ENCODE peak calls at places on chromosome 15, in five cellular contexts. V is fibroblast of pulmonary artery, D is endothelial cell, X is fibroblast of lung, F is glutamatergic neuron. P is an unnamed sample.

GRCh38 chr15:39919396-39919739 is 698 bp downstream of the GPR176 start:
- DNase-seq in F (no peak), X (no peak), V (no peak), D (peak), P (no peak)

GRCh38 chr15:93209690-93210425 is 120.8 kb upstream of the RGMA start:
- DNase-seq in V (no peak), F (no peak), D (no peak), X (peak), P (no peak)

GRCh38 chr15:97984157-97984556 is 23.7 kb downstream of the ARRDC4 start:
- DNase-seq in D (no peak), X (no peak), F (no peak), V (no peak), P (no peak)

GRCh38 chr15:40787344-40787841 is 17.6 kb downstream of the C15orf62 start:
- DNase-seq in F (no peak), D (no peak), V (peak), X (peak), P (no peak)

GRCh38 chr15:78624651-78625590 is 4.1 kb upstream of the CHRNA3 start:
- DNase-seq in F (no peak), X (no peak), V (no peak), D (no peak), P (no peak)

GRCh38 chr15:38193496-38193895 is 59.1 kb upstream of the SPRED1 start:
- DNase-seq in D (no peak), F (no peak), X (peak), V (no peak), P (no peak)

GRCh38 chr15:70504305-70504951 is 258.9 kb downstream of the UACA start:
- DNase-seq in F (no peak), D (no peak), X (peak), V (peak), P (peak)

GRCh38 chr15:48579945-48580671 is 65.4 kb downstream of the FBN1 start:
- DNase-seq in X (no peak), V (peak), F (no peak), D (no peak), P (no peak)

GRCh38 chr15:75167588-75168076 is 34.0 kb upstream of the C15orf39 start:
- DNase-seq in X (peak), V (peak), F (no peak), D (no peak), P (no peak)

GRCh38 chr15:81092559-81092902 is 41.5 kb upstream of the CFAP161 start:
- DNase-seq in X (no peak), F (no peak), V (no peak), D (no peak), P (no peak)

GRCh38 chr15:28964098-28964497 is 78.3 kb downstream of the APBA2 start:
- DNase-seq in F (no peak), X (no peak), D (no peak), V (no peak), P (no peak)

GRCh38 chr15:94186770-94187331 is 44.5 kb upstream of the MCTP2 start:
- DNase-seq in X (no peak), F (no peak), V (no peak), D (no peak), P (no peak)

GRCh38 chr15:75081150-75081549 is 57.8 kb downstream of the PPCDC start:
- DNase-seq in F (no peak), V (no peak), D (no peak), X (no peak), P (no peak)

GRCh38 chr15:96073908-96074307 is 256.6 kb upstream of the NR2F2 start:
- DNase-seq in X (no peak), F (no peak), D (no peak), V (no peak), P (no peak)

GRCh38 chr15:70351391-70351790 is 253.7 kb upstream of the TLE3 start:
- DNase-seq in V (no peak), X (no peak), F (no peak), D (no peak), P (no peak)

GRCh38 chr15:93265046-93265658 is 176.1 kb upstream of the RGMA start:
- DNase-seq in F (no peak), D (no peak), X (peak), V (no peak), P (no peak)

GRCh38 chr15:48059786-48060185 is 61.0 kb upstream of the SLC24A5 start:
- DNase-seq in V (peak), X (peak), D (no peak), F (no peak), P (no peak)

GRCh38 chr15:49042165-49042564 is 4.1 kb downstream of the SECISBP2L start:
- DNase-seq in V (no peak), D (no peak), X (no peak), F (no peak), P (no peak)

GRCh38 chr15:80264031-80264430 is 12.0 kb upstream of the CTXND1 start:
- DNase-seq in F (no peak), D (no peak), V (peak), X (peak), P (no peak)

GRCh38 chr15:71973366-71973765 is 144.6 kb downstream of the MYO9A start:
- DNase-seq in V (no peak), X (no peak), D (no peak), F (no peak), P (no peak)

GRCh38 chr15:93033434-93034045 is 55.5 kb downstream of the RGMA start:
- DNase-seq in V (no peak), F (no peak), D (no peak), X (no peak), P (no peak)

GRCh38 chr15:60389261-60390077 is 8.3 kb downstream of the ANXA2 start:
- DNase-seq in X (peak), D (no peak), F (no peak), V (no peak), P (no peak)

GRCh38 chr15:79923068-79923514 is 26.3 kb upstream of the MTHFS start:
- DNase-seq in F (peak), X (peak), D (peak), V (peak), P (no peak)

GRCh38 chr15:90871097-90871715 is 2.8 kb downstream of the FURIN start:
- DNase-seq in X (peak), V (no peak), D (peak), F (no peak), P (peak)

GRCh38 chr15:51135276-51135675 is 40.6 kb upstream of the TNFAIP8L3 start:
- DNase-seq in X (peak), V (no peak), F (no peak), D (no peak), P (no peak)

GRCh38 chr15:72968531-72968922 is 83.7 kb upstream of the NEO1 start:
- DNase-seq in D (no peak), X (no peak), F (no peak), V (peak), P (no peak)

GRCh38 chr15:85582076-85582718 is 201.8 kb downstream of the AKAP13 start:
- DNase-seq in F (no peak), X (peak), V (peak), D (no peak), P (no peak)

GRCh38 chr15:28892789-28893610 is 7.2 kb downstream of the APBA2 start:
- DNase-seq in F (no peak), V (peak), X (peak), D (no peak), P (peak)

GRCh38 chr15:70629735-70630273 is 133.6 kb downstream of the UACA start:
- DNase-seq in V (no peak), X (no peak), F (no peak), D (no peak), P (no peak)

GRCh38 chr15:73697033-73697467 is 12.9 kb downstream of the CD276 start:
- DNase-seq in D (peak), X (peak), F (peak), V (peak), P (peak)

GRCh38 chr15:96347181-96348111 is 16.9 kb downstream of the NR2F2 start:
- DNase-seq in V (peak), F (peak), D (no peak), X (peak), P (no peak)

GRCh38 chr15:58793862-58794261 is 22.8 kb downstream of the MINDY2 start:
- DNase-seq in F (no peak), X (peak), V (peak), D (no peak), P (no peak)

GRCh38 chr15:89666858-89667705 is 11.8 kb upstream of the KIF7 start:
- DNase-seq in X (no peak), V (no peak), F (no peak), D (no peak), P (no peak)

GRCh38 chr15:89666147-89666857 is 11.0 kb upstream of the KIF7 start:
- DNase-seq in V (no peak), F (no peak), D (no peak), X (no peak), P (no peak)

GRCh38 chr15:89664441-89664840 is 9.2 kb upstream of the KIF7 start:
- DNase-seq in F (no peak), X (no peak), D (no peak), V (no peak), P (no peak)

GRCh38 chr15:89664951-89665350 is 9.7 kb upstream of the KIF7 start:
- DNase-seq in F (no peak), D (no peak), X (no peak), V (no peak), P (no peak)

GRCh38 chr15:89665449-89666146 is 10.3 kb upstream of the KIF7 start:
- DNase-seq in D (peak), X (peak), V (peak), F (peak), P (no peak)
- TF ChIP-seq CTCF in D (no peak), X (no peak), V (no peak), F (no peak), P (no peak)

DNA sequence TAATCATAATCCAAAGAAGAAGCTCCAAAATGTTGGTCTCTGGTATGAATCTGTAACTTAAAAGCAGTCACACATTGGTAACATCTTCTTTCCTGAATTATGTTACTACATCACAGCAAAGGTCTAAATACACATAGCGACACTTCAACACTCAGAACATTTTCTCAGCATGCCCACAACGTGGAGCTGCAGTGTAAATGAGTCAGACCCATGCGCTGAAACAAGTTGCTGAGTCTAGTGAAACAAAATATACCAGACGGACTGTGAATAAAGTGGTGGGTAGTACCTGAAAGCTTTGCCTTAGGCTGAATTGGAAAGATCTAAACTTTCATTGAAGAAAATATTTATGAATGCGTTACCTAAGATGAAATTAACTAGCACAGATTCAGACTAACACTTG is 33.2 kb upstream of the GOLGA8B start:
- DNase-seq in D (no peak), X (peak), F (no peak), V (peak), P (no peak)
- TF ChIP-seq CTCF in D (no peak), X (no peak), F (no peak), V (peak), P (peak)

GRCh38 chr15:100650685-100651084 is 48.3 kb downstream of the ASB7 start:
- DNase-seq in F (no peak), D (no peak), X (no peak), V (no peak), P (no peak)
- TF ChIP-seq CTCF in F (no peak), D (no peak), X (no peak), V (no peak), P (peak)

GRCh38 chr15:83653639-83654378 is at the start of gene ADAMTSL3:
- DNase-seq in V (peak), X (peak), F (peak), D (peak), P (no peak)
- TF ChIP-seq CTCF in V (no peak), X (no peak), F (no peak), D (no peak), P (no peak)

DNA sequence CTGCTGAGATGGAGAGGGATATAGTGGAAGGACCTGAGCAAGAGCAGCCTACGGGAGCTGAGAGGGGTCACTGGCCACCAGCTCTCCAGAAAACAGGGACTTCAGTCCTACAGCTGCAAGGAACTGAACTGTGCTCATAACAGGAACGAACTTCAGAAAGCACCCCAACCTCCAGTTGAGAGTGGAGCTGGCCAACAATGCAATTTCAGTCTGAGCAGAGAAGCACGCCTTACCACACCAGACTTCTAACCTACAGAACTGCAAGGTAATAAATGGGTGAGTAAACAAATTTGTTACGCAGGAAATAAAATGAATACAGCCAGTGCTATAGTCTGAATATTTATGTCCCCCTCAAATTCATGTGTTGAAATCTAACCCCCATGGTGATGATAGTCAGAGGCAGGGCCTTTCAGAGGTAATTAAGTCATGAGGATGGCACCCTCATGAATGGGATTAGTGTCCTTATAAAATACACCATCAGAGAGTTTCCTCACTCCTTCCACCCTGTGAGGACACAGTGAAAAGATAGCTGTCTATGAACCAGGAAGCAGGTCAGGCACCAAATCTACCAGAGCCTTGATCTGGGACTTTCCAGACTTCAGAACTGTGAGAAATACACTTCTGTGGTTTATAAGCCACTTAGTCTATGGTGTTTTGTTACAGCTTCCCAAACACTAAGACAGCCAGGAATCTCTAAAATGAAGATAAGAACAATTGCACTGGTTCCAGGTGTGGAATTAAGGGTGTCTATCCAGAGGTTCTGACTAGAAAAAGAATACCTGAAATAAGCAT is 58.6 kb downstream of the SYNM start:
- DNase-seq in D (no peak), X (peak), F (no peak), V (no peak), P (no peak)
- TF ChIP-seq CTCF in D (no peak), X (no peak), F (no peak), V (no peak), P (no peak)

GRCh38 chr15:52679232-52680040 is at the start of gene ATOSA:
- DNase-seq in V (peak), F (peak), D (peak), X (peak), P (peak)

GRCh38 chr15:52678468-52679231 is 538 bp downstream of the ATOSA start:
- DNase-seq in D (peak), X (peak), F (peak), V (peak), P (peak)

GRCh38 chr15:52677593-52677992 is 1.6 kb downstream of the ATOSA start:
- DNase-seq in F (no peak), V (no peak), X (no peak), D (no peak), P (no peak)

GRCh38 chr15:52680041-52680391 is 828 bp upstream of the ATOSA start:
- DNase-seq in D (no peak), X (peak), F (no peak), V (peak), P (no peak)

DNA sequence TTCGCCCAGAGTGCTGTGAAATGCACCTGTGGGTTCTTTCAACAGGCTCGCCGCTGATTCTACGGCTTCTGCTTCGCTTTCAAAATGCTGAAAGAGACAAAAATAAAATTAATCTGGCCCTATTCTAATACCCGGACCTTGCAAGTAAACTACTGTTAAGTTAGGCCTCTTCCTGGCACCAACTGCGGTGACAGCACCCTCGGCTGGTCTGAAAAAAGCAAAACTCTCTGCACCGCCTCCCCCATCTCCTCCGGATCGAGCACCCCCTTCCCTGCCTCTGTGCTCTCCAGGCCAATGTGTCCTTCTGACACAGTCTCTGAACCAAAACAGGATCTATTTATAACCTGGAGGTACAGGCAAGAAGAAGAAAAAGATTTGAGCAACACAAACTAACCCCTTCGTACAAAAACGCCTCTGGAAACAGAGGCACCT is 1.1 kb downstream of the ATOSA start:
- DNase-seq in F (peak), V (peak), X (peak), D (peak), P (no peak)
- TF ChIP-seq CTCF in F (no peak), V (peak), X (no peak), D (no peak), P (peak)

DNA sequence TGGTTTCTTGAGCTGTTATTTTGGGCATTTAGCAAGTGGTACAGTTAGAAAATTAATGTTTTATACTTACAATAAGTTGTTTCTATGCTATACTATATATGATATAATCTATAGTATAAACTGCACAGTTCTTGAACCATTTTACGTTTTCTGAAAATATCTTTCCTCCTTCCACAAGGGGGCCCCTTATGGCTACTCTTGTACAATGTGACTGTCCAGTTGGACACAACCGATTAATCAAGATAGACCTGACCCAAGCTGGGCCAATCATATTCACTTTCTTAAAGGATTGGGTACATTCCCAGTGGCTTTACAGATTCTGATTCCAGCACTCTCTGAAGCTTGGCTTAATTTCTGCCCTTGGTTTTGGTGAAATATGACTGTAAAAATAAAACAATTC is 953.4 kb downstream of the AGBL1 start:
- DNase-seq in V (peak), F (no peak), X (no peak), D (no peak), P (no peak)
- TF ChIP-seq CTCF in V (peak), F (peak), X (no peak), D (peak), P (peak)

GRCh38 chr15:43510230-43511011 is 7.0 kb upstream of the MAP1A start:
- DNase-seq in V (peak), X (peak), F (peak), D (peak), P (peak)
- TF ChIP-seq CTCF in V (peak), X (peak), F (peak), D (peak), P (peak)

DNA sequence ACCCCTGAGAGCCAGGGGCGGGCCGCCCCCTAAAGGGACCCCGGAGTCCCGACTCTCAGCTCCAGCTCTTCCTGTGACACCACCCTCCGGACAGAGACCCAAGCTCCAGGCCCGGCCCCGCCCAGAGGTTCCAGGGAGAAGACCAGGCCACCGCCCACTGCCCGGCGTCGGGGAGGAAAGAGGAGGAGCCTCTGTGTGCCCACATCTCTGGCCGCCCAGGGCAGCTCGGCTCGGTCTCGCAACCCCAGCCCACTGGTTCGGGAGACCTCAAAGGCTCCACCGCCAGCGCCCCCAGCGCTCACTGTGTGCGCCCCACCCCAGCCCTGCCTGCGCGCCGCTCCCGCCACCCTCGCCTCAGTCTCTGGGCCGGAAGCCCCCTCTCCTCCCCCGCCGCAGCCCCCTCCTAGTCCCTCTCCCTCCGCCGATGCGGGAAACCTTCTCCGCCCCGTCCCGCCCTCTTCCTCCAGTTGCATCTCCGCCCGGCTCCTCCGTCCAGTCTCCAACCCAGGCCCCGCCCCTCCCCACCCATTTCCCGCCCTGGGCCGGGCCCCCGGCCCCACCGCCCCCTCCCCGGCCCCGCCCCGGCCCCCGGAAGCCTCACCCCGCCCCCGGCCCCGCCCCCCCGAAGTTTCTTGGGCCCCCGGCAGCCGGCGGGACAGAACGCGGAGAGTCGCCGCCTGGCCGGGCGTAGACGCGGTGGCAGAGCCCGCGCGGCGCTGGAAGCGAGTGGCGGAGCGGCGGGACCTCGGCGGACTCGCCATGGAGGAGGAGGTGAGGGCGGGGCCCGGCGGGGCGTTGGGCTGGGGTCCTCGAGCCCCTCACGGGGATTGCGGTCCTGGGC is at the start of gene PLEKHO2:
- DNase-seq in V (peak), D (peak), X (peak), F (peak), P (peak)
- TF ChIP-seq CTCF in V (peak), D (no peak), X (no peak), F (peak), P (peak)